ENCODE peak calls at places on chromosomes 12 and 14, in four cellular contexts. K is CD8-positive, alpha-beta T cell; N is heart right ventricle; B is NCI-H2081 treated with DMSO at 0.1 percent for 48 hours. D is an unnamed sample.

GRCh38 chr12:107530706-107531105 is 154.9 kb upstream of the PWP1 start:
- DNase-seq in K (no peak), N (no peak), B (no peak), D (no peak)

GRCh38 chr12:21334100-21334499 is 617 bp downstream of the SLCO1A2 start:
- DNase-seq in K (no peak), N (no peak), B (no peak), D (no peak)

GRCh38 chr12:12224240-12224940 is 42.5 kb downstream of the LRP6 start:
- DNase-seq in K (no peak), N (no peak), B (no peak), D (no peak)

GRCh38 chr14:21399311-21399870 is 15.6 kb upstream of the SUPT16H start:
- DNase-seq in K (no peak), N (no peak), B (no peak), D (no peak)

GRCh38 chr12:126944684-126945083 is 1322.3 kb upstream of the TMEM132C start:
- DNase-seq in K (no peak), N (no peak), B (no peak), D (no peak)

GRCh38 chr14:31319701-31320100 is 100.6 kb downstream of the HEATR5A start:
- DNase-seq in K (no peak), N (no peak), B (no peak), D (no peak)

GRCh38 chr14:68523326-68523610 is 269.6 kb downstream of the ZFP36L1 start:
- DNase-seq in K (no peak), N (no peak), B (no peak), D (no peak)

GRCh38 chr12:131773582-131774221 is 54.5 kb upstream of the MMP17 start:
- DNase-seq in K (no peak), N (no peak), B (no peak), D (no peak)

GRCh38 chr14:21405097-21405496 is 21.3 kb upstream of the SUPT16H start:
- DNase-seq in K (no peak), N (no peak), B (no peak), D (no peak)

GRCh38 chr14:102424520-102424919 is 61.8 kb downstream of the TECPR2 start:
- DNase-seq in K (no peak), N (no peak), B (no peak), D (peak; percentile 8)